ENCODE peak calls at places on chromosomes 11 and 22, in ten cellular contexts. One of them, this sample, is unnamed.

GRCh38 chr22:40826984-40827741 is 8.0 kb upstream of the SLC25A17 start:
- DNase-seq in AG04449: no peak
- DNase-seq in psoas muscle: no peak
- DNase-seq in body of pancreas: no peak
- DNase-seq in skeletal muscle cell: no peak
- DNase-seq in A673: peak
- DNase-seq in OCI-LY7: no peak
- DNase-seq in A549: no peak
- DNase-seq in left ventricle myocardium inferior: no peak
- DNase-seq in epithelial cell of esophagus: no peak
- DNase-seq in this sample: no peak

GRCh38 chr11:73396985-73397384 is 20.8 kb downstream of the RELT start:
- DNase-seq in OCI-LY7: no peak
- DNase-seq in epithelial cell of esophagus: no peak
- DNase-seq in left ventricle myocardium inferior: no peak
- DNase-seq in body of pancreas: no peak
- DNase-seq in psoas muscle: no peak
- DNase-seq in A673: no peak
- DNase-seq in AG04449: no peak
- DNase-seq in A549: no peak
- DNase-seq in skeletal muscle cell: no peak
- DNase-seq in this sample: no peak

GRCh38 chr11:9280655-9281301 is 15.6 kb upstream of the DENND5A start:
- DNase-seq in psoas muscle: no peak
- DNase-seq in body of pancreas: peak
- DNase-seq in AG04449: peak
- DNase-seq in A549: no peak
- DNase-seq in skeletal muscle cell: peak
- DNase-seq in epithelial cell of esophagus: peak
- DNase-seq in OCI-LY7: peak
- DNase-seq in left ventricle myocardium inferior: no peak
- DNase-seq in A673: peak
- DNase-seq in this sample: no peak

GRCh38 chr22:40348025-40348658 is 1.8 kb downstream of the ADSL start:
- DNase-seq in A673: peak
- DNase-seq in A549: peak
- DNase-seq in epithelial cell of esophagus: peak
- DNase-seq in left ventricle myocardium inferior: no peak
- DNase-seq in psoas muscle: peak
- DNase-seq in AG04449: no peak
- DNase-seq in OCI-LY7: peak
- DNase-seq in skeletal muscle cell: no peak
- DNase-seq in body of pancreas: peak
- DNase-seq in this sample: peak

GRCh38 chr11:103948331-103948730 is 88.1 kb upstream of the DDI1 start:
- DNase-seq in body of pancreas: no peak
- DNase-seq in AG04449: no peak
- DNase-seq in epithelial cell of esophagus: no peak
- DNase-seq in left ventricle myocardium inferior: no peak
- DNase-seq in OCI-LY7: no peak
- DNase-seq in psoas muscle: no peak
- DNase-seq in A673: no peak
- DNase-seq in A549: no peak
- DNase-seq in skeletal muscle cell: no peak
- DNase-seq in this sample: no peak

GRCh38 chr11:116723511-116723910 is 49.3 kb downstream of the BUD13 start:
- DNase-seq in skeletal muscle cell: no peak
- DNase-seq in AG04449: no peak
- DNase-seq in OCI-LY7: no peak
- DNase-seq in A549: no peak
- DNase-seq in psoas muscle: no peak
- DNase-seq in A673: no peak
- DNase-seq in body of pancreas: no peak
- DNase-seq in epithelial cell of esophagus: no peak
- DNase-seq in left ventricle myocardium inferior: no peak
- DNase-seq in this sample: no peak

GRCh38 chr11:16012125-16012751 is 344.1 kb downstream of the SOX6 start:
- DNase-seq in OCI-LY7: no peak
- DNase-seq in left ventricle myocardium inferior: no peak
- DNase-seq in skeletal muscle cell: no peak
- DNase-seq in A673: no peak
- DNase-seq in A549: no peak
- DNase-seq in body of pancreas: peak
- DNase-seq in epithelial cell of esophagus: no peak
- DNase-seq in AG04449: no peak
- DNase-seq in psoas muscle: no peak
- DNase-seq in this sample: no peak

GRCh38 chr11:1232328-1233321 is 9.8 kb downstream of the MUC5B start:
- DNase-seq in skeletal muscle cell: no peak
- DNase-seq in left ventricle myocardium inferior: peak
- DNase-seq in epithelial cell of esophagus: no peak
- DNase-seq in AG04449: no peak
- DNase-seq in body of pancreas: no peak
- DNase-seq in psoas muscle: peak
- DNase-seq in A549: no peak
- DNase-seq in A673: no peak
- DNase-seq in OCI-LY7: no peak
- DNase-seq in this sample: peak

GRCh38 chr22:46747646-46748045 is 9.6 kb upstream of the CERK start:
- DNase-seq in psoas muscle: peak
- DNase-seq in AG04449: no peak
- DNase-seq in A549: no peak
- DNase-seq in OCI-LY7: no peak
- DNase-seq in skeletal muscle cell: no peak
- DNase-seq in body of pancreas: no peak
- DNase-seq in A673: no peak
- DNase-seq in epithelial cell of esophagus: no peak
- DNase-seq in left ventricle myocardium inferior: no peak
- DNase-seq in this sample: no peak

GRCh38 chr11:134471341-134472187 is 59.5 kb upstream of the B3GAT1 start:
- DNase-seq in left ventricle myocardium inferior: no peak
- DNase-seq in A549: no peak
- DNase-seq in epithelial cell of esophagus: no peak
- DNase-seq in skeletal muscle cell: no peak
- DNase-seq in AG04449: no peak
- DNase-seq in psoas muscle: no peak
- DNase-seq in body of pancreas: no peak
- DNase-seq in A673: no peak
- DNase-seq in OCI-LY7: no peak
- DNase-seq in this sample: no peak

GRCh38 chr11:77515483-77515882 is 41.6 kb upstream of the PAK1 start:
- DNase-seq in AG04449: no peak
- DNase-seq in psoas muscle: no peak
- DNase-seq in A549: peak
- DNase-seq in epithelial cell of esophagus: no peak
- DNase-seq in left ventricle myocardium inferior: no peak
- DNase-seq in body of pancreas: no peak
- DNase-seq in A673: no peak
- DNase-seq in OCI-LY7: no peak
- DNase-seq in skeletal muscle cell: no peak
- DNase-seq in this sample: no peak

GRCh38 chr11:43130616-43131015 is 181.2 kb upstream of the API5 start:
- DNase-seq in epithelial cell of esophagus: no peak
- DNase-seq in psoas muscle: no peak
- DNase-seq in OCI-LY7: no peak
- DNase-seq in body of pancreas: no peak
- DNase-seq in A549: no peak
- DNase-seq in skeletal muscle cell: no peak
- DNase-seq in left ventricle myocardium inferior: no peak
- DNase-seq in AG04449: no peak
- DNase-seq in A673: peak
- DNase-seq in this sample: peak

GRCh38 chr11:43664295-43664694 is 16.2 kb upstream of the HSD17B12 start:
- DNase-seq in left ventricle myocardium inferior: no peak
- DNase-seq in AG04449: no peak
- DNase-seq in body of pancreas: no peak
- DNase-seq in OCI-LY7: no peak
- DNase-seq in psoas muscle: no peak
- DNase-seq in A549: no peak
- DNase-seq in skeletal muscle cell: no peak
- DNase-seq in epithelial cell of esophagus: no peak
- DNase-seq in A673: no peak
- DNase-seq in this sample: no peak

GRCh38 chr22:22025320-22026156 is 43.0 kb upstream of the TOP3B start:
- DNase-seq in skeletal muscle cell: no peak
- DNase-seq in psoas muscle: no peak
- DNase-seq in AG04449: no peak
- DNase-seq in epithelial cell of esophagus: no peak
- DNase-seq in A673: no peak
- DNase-seq in A549: no peak
- DNase-seq in body of pancreas: no peak
- DNase-seq in left ventricle myocardium inferior: no peak
- DNase-seq in OCI-LY7: peak
- DNase-seq in this sample: no peak

GRCh38 chr11:128453444-128454336 is 133.7 kb downstream of the ETS1 start:
- DNase-seq in psoas muscle: peak
- DNase-seq in skeletal muscle cell: peak
- DNase-seq in left ventricle myocardium inferior: peak
- DNase-seq in AG04449: peak
- DNase-seq in epithelial cell of esophagus: peak
- DNase-seq in A549: no peak
- DNase-seq in A673: no peak
- DNase-seq in body of pancreas: peak
- DNase-seq in OCI-LY7: no peak
- DNase-seq in this sample: peak

GRCh38 chr22:35839811-35840739 is 122.4 kb downstream of the APOL5 start:
- DNase-seq in A673: peak
- DNase-seq in skeletal muscle cell: peak
- DNase-seq in psoas muscle: peak
- DNase-seq in left ventricle myocardium inferior: peak
- DNase-seq in A549: peak
- DNase-seq in body of pancreas: peak
- DNase-seq in epithelial cell of esophagus: peak
- DNase-seq in AG04449: peak
- DNase-seq in OCI-LY7: peak
- DNase-seq in this sample: peak

GRCh38 chr22:33409134-33409533 is 351.0 kb upstream of the SYN3 start:
- DNase-seq in epithelial cell of esophagus: no peak
- DNase-seq in left ventricle myocardium inferior: no peak
- DNase-seq in OCI-LY7: no peak
- DNase-seq in AG04449: no peak
- DNase-seq in A549: no peak
- DNase-seq in psoas muscle: no peak
- DNase-seq in A673: no peak
- DNase-seq in skeletal muscle cell: no peak
- DNase-seq in body of pancreas: no peak
- DNase-seq in this sample: no peak

GRCh38 chr11:44728491-44728910 is 1.7 kb downstream of the TSPAN18 start:
- DNase-seq in body of pancreas: no peak
- DNase-seq in A549: no peak
- DNase-seq in OCI-LY7: no peak
- DNase-seq in psoas muscle: no peak
- DNase-seq in left ventricle myocardium inferior: no peak
- DNase-seq in A673: no peak
- DNase-seq in AG04449: no peak
- DNase-seq in epithelial cell of esophagus: no peak
- DNase-seq in skeletal muscle cell: no peak
- DNase-seq in this sample: no peak

GRCh38 chr11:27329867-27330632 is 33.0 kb downstream of the CCDC34 start:
- DNase-seq in skeletal muscle cell: no peak
- DNase-seq in OCI-LY7: no peak
- DNase-seq in AG04449: no peak
- DNase-seq in A673: no peak
- DNase-seq in A549: no peak
- DNase-seq in psoas muscle: no peak
- DNase-seq in epithelial cell of esophagus: peak
- DNase-seq in body of pancreas: no peak
- DNase-seq in left ventricle myocardium inferior: no peak
- DNase-seq in this sample: no peak

GRCh38 chr11:115418081-115418480 is 86.1 kb downstream of the CADM1 start:
- DNase-seq in psoas muscle: no peak
- DNase-seq in AG04449: no peak
- DNase-seq in epithelial cell of esophagus: no peak
- DNase-seq in body of pancreas: no peak
- DNase-seq in OCI-LY7: peak
- DNase-seq in A549: no peak
- DNase-seq in skeletal muscle cell: no peak
- DNase-seq in A673: no peak
- DNase-seq in left ventricle myocardium inferior: no peak
- DNase-seq in this sample: no peak
- H3K4me3 ChIP-seq in psoas muscle: no peak
- H3K4me3 ChIP-seq in AG04449: no peak
- H3K4me3 ChIP-seq in epithelial cell of esophagus: no peak
- H3K4me3 ChIP-seq in body of pancreas: no peak
- H3K4me3 ChIP-seq in OCI-LY7: peak
- H3K4me3 ChIP-seq in A549: no peak
- H3K4me3 ChIP-seq in skeletal muscle cell: no peak
- H3K4me3 ChIP-seq in A673: no peak
- H3K4me3 ChIP-seq in left ventricle myocardium inferior: no peak
- H3K4me3 ChIP-seq in this sample: no peak

GRCh38 chr11:30984442-30984816 is 385.1 kb downstream of the DCDC1 start:
- DNase-seq in A549: peak
- DNase-seq in A673: no peak
- DNase-seq in left ventricle myocardium inferior: no peak
- DNase-seq in psoas muscle: no peak
- DNase-seq in skeletal muscle cell: peak
- DNase-seq in epithelial cell of esophagus: no peak
- DNase-seq in body of pancreas: no peak
- DNase-seq in OCI-LY7: no peak
- DNase-seq in AG04449: no peak
- DNase-seq in this sample: peak
- H3K4me3 ChIP-seq in A549: peak
- H3K4me3 ChIP-seq in A673: no peak
- H3K4me3 ChIP-seq in left ventricle myocardium inferior: no peak
- H3K4me3 ChIP-seq in psoas muscle: no peak
- H3K4me3 ChIP-seq in skeletal muscle cell: no peak
- H3K4me3 ChIP-seq in epithelial cell of esophagus: no peak
- H3K4me3 ChIP-seq in body of pancreas: no peak
- H3K4me3 ChIP-seq in OCI-LY7: no peak
- H3K4me3 ChIP-seq in AG04449: no peak
- H3K4me3 ChIP-seq in this sample: no peak

DNA sequence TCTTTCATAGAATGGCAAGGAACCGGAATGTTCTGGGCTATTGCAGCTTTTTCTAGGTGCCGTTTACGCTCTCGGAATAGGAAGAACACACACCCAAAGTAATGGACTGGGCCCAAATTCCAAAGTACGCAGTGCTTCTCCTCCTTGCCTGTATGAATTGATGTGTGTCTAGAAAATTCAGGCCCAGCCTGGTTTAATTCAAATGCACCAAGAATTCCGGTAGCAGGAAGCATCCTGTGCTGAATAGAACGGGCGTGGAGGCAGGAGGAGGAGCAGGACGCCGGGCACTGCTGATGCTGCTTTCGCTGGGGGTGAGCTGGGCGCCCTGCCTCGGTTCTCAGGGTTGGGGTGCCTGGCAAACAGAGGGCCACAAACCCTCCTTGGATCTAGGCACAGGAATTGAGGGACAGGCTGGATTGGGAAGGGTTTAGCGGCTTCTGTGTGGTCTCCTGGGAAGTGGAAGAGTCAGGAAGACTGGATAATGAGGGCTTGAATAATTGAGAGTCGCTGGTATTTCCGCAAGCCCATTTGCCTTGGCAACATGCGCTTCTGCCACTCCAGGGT is 2.0 kb downstream of the PARVB start:
- DNase-seq in body of pancreas: no peak
- DNase-seq in AG04449: no peak
- DNase-seq in A549: no peak
- DNase-seq in psoas muscle: no peak
- DNase-seq in left ventricle myocardium inferior: no peak
- DNase-seq in OCI-LY7: no peak
- DNase-seq in A673: peak
- DNase-seq in epithelial cell of esophagus: no peak
- DNase-seq in skeletal muscle cell: no peak
- DNase-seq in this sample: no peak
- H3K4me3 ChIP-seq in body of pancreas: no peak
- H3K4me3 ChIP-seq in AG04449: no peak
- H3K4me3 ChIP-seq in A549: no peak
- H3K4me3 ChIP-seq in psoas muscle: peak
- H3K4me3 ChIP-seq in left ventricle myocardium inferior: peak
- H3K4me3 ChIP-seq in OCI-LY7: no peak
- H3K4me3 ChIP-seq in A673: peak
- H3K4me3 ChIP-seq in epithelial cell of esophagus: no peak
- H3K4me3 ChIP-seq in skeletal muscle cell: peak
- H3K4me3 ChIP-seq in this sample: peak

GRCh38 chr22:26168199-26168915 is 905 bp upstream of the SEZ6L start:
- DNase-seq in left ventricle myocardium inferior: no peak
- DNase-seq in A549: no peak
- DNase-seq in AG04449: no peak
- DNase-seq in skeletal muscle cell: no peak
- DNase-seq in epithelial cell of esophagus: no peak
- DNase-seq in body of pancreas: no peak
- DNase-seq in OCI-LY7: no peak
- DNase-seq in psoas muscle: no peak
- DNase-seq in A673: no peak
- DNase-seq in this sample: no peak
- H3K4me3 ChIP-seq in left ventricle myocardium inferior: peak
- H3K4me3 ChIP-seq in A549: no peak
- H3K4me3 ChIP-seq in AG04449: no peak
- H3K4me3 ChIP-seq in skeletal muscle cell: no peak
- H3K4me3 ChIP-seq in epithelial cell of esophagus: no peak
- H3K4me3 ChIP-seq in body of pancreas: no peak
- H3K4me3 ChIP-seq in OCI-LY7: no peak
- H3K4me3 ChIP-seq in psoas muscle: no peak
- H3K4me3 ChIP-seq in A673: no peak
- H3K4me3 ChIP-seq in this sample: no peak